ENCODE peak calls at places on chromosomes 5 and 9, in four cellular contexts. One of them, this sample, is unnamed.
A peak's percentile ranks its signal among the peaks of the same experiment; 100 is the strongest.

GRCh38 chr9:92968081-92968480 is 20.8 kb downstream of the FGD3 start:
- DNase-seq in WTC11: no peak
- DNase-seq in astrocyte: no peak
- DNase-seq in chondrocyte: no peak
- DNase-seq in this sample: no peak

GRCh38 chr9:106956971-106957370 is 94.0 kb downstream of the ZNF462 start:
- DNase-seq in WTC11: no peak
- DNase-seq in astrocyte: peak; percentile 88
- DNase-seq in chondrocyte: no peak
- DNase-seq in this sample: no peak

GRCh38 chr9:35771079-35771441 is 17.0 kb upstream of the MSMP start:
- DNase-seq in WTC11: no peak
- DNase-seq in astrocyte: no peak
- DNase-seq in chondrocyte: no peak
- DNase-seq in this sample: no peak

GRCh38 chr9:137095664-137096517 is 9.1 kb downstream of the MAN1B1 start:
- DNase-seq in WTC11: no peak
- DNase-seq in astrocyte: no peak
- DNase-seq in chondrocyte: no peak
- DNase-seq in this sample: no peak

GRCh38 chr5:155926011-155926410 is 401.0 kb upstream of the SGCD start:
- DNase-seq in chondrocyte: no peak
- DNase-seq in astrocyte: peak; percentile 84
- DNase-seq in WTC11: no peak
- DNase-seq in this sample: no peak

GRCh38 chr5:58666141-58666540 is 83.3 kb downstream of the RAB3C start:
- DNase-seq in chondrocyte: no peak
- DNase-seq in WTC11: no peak
- DNase-seq in astrocyte: no peak
- DNase-seq in this sample: no peak

GRCh38 chr9:13942695-13943094 is 371.2 kb downstream of the NFIB start:
- DNase-seq in WTC11: no peak
- DNase-seq in astrocyte: peak; percentile 100
- DNase-seq in chondrocyte: no peak
- DNase-seq in this sample: no peak

GRCh38 chr5:95352686-95353085 is 38.5 kb upstream of the FAM81B start:
- DNase-seq in WTC11: no peak
- DNase-seq in chondrocyte: no peak
- DNase-seq in astrocyte: no peak
- DNase-seq in this sample: no peak

GRCh38 chr9:121895836-121896544 is 197.1 kb downstream of the TTLL11 start:
- DNase-seq in astrocyte: peak; percentile 83
- DNase-seq in chondrocyte: no peak
- DNase-seq in WTC11: no peak
- DNase-seq in this sample: no peak

GRCh38 chr5:170941788-170942187 is 80.0 kb downstream of the RANBP17 start:
- DNase-seq in WTC11: peak; percentile 27
- DNase-seq in chondrocyte: no peak
- DNase-seq in astrocyte: no peak
- DNase-seq in this sample: no peak

GRCh38 chr9:109232449-109232848 is 65.4 kb upstream of the FRRS1L start:
- DNase-seq in WTC11: no peak
- DNase-seq in chondrocyte: no peak
- DNase-seq in astrocyte: peak; percentile 88
- DNase-seq in this sample: no peak

GRCh38 chr5:138632900-138633489 is 57.8 kb upstream of the HSPA9 start:
- DNase-seq in astrocyte: peak; percentile 62
- DNase-seq in chondrocyte: peak; percentile 32
- DNase-seq in WTC11: peak; percentile 83
- DNase-seq in this sample: peak; percentile 72

GRCh38 chr5:107184066-107184465 is 486.7 kb downstream of the EFNA5 start:
- DNase-seq in chondrocyte: no peak
- DNase-seq in WTC11: no peak
- DNase-seq in astrocyte: no peak
- DNase-seq in this sample: no peak

GRCh38 chr9:110809038-110809595 is 140.5 kb downstream of the MUSK start:
- DNase-seq in WTC11: no peak
- DNase-seq in chondrocyte: no peak
- DNase-seq in astrocyte: no peak
- DNase-seq in this sample: no peak

GRCh38 chr5:53490747-53491146 is 10.3 kb downstream of the FST start:
- DNase-seq in chondrocyte: no peak
- DNase-seq in WTC11: no peak
- DNase-seq in astrocyte: peak; percentile 93
- DNase-seq in this sample: no peak

GRCh38 chr5:175253597-175253996 is 190.4 kb downstream of the DRD1 start:
- DNase-seq in astrocyte: peak; percentile 10
- DNase-seq in WTC11: no peak
- DNase-seq in chondrocyte: no peak
- DNase-seq in this sample: no peak

GRCh38 chr9:87498046-87498815 is 564 bp downstream of the DAPK1 start:
- DNase-seq in chondrocyte: no peak
- DNase-seq in WTC11: peak; percentile 69
- DNase-seq in astrocyte: peak; percentile 34
- DNase-seq in this sample: peak; percentile 74

GRCh38 chr5:31853398-31854135 is 214.6 kb downstream of the PDZD2 start:
- DNase-seq in astrocyte: no peak
- DNase-seq in chondrocyte: no peak
- DNase-seq in WTC11: no peak
- DNase-seq in this sample: no peak

GRCh38 chr9:5577225-5577624 is 51.7 kb upstream of the RIC1 start:
- DNase-seq in chondrocyte: no peak
- DNase-seq in astrocyte: no peak
- DNase-seq in WTC11: no peak
- DNase-seq in this sample: no peak

GRCh38 chr9:36924071-36924470 is 110.0 kb downstream of the PAX5 start:
- DNase-seq in astrocyte: peak; percentile 91
- DNase-seq in chondrocyte: no peak
- DNase-seq in WTC11: no peak
- DNase-seq in this sample: no peak

GRCh38 chr5:34522599-34523381 is 133.3 kb upstream of the RAI14 start:
- DNase-seq in astrocyte: peak; percentile 82
- DNase-seq in WTC11: peak; percentile 80
- DNase-seq in chondrocyte: no peak
- DNase-seq in this sample: peak; percentile 64

GRCh38 chr5:148384389-148384756 is 615 bp downstream of the FBXO38 start:
- DNase-seq in WTC11: no peak
- DNase-seq in chondrocyte: no peak
- DNase-seq in astrocyte: no peak
- DNase-seq in this sample: no peak

GRCh38 chr9:109469646-109470358 is 28.3 kb downstream of the PTPN3 start:
- DNase-seq in astrocyte: peak; percentile 66
- DNase-seq in chondrocyte: no peak
- DNase-seq in WTC11: peak; percentile 75
- DNase-seq in this sample: peak; percentile 72

GRCh38 chr5:139561655-139562451 is 714 bp downstream of the UBE2D2 start:
- DNase-seq in WTC11: peak; percentile 56
- DNase-seq in chondrocyte: peak; percentile 81
- DNase-seq in astrocyte: peak; percentile 25
- DNase-seq in this sample: peak; percentile 49

GRCh38 chr5:125612356-125613149 is 810.7 kb upstream of the GRAMD2B start:
- DNase-seq in chondrocyte: no peak
- DNase-seq in WTC11: no peak
- DNase-seq in astrocyte: no peak
- DNase-seq in this sample: no peak

GRCh38 chr9:27442464-27442863 is 81.6 kb upstream of the IFNK start:
- DNase-seq in WTC11: no peak
- DNase-seq in astrocyte: no peak
- DNase-seq in chondrocyte: no peak
- DNase-seq in this sample: no peak

GRCh38 chr9:86589273-86589672 is 235.1 kb upstream of the TUT7 start:
- DNase-seq in astrocyte: no peak
- DNase-seq in WTC11: peak; percentile 72
- DNase-seq in chondrocyte: no peak
- DNase-seq in this sample: peak; percentile 17

GRCh38 chr9:89048611-89049010 is 57.3 kb downstream of the S1PR3 start:
- DNase-seq in chondrocyte: no peak
- DNase-seq in astrocyte: no peak
- DNase-seq in WTC11: peak; percentile 36
- DNase-seq in this sample: no peak

GRCh38 chr5:173829826-173830225 is 58.3 kb upstream of the CPEB4 start:
- DNase-seq in astrocyte: peak; percentile 48
- DNase-seq in WTC11: no peak
- DNase-seq in chondrocyte: no peak
- DNase-seq in this sample: no peak

GRCh38 chr9:98375138-98375726 is 119.8 kb upstream of the TBC1D2 start:
- DNase-seq in astrocyte: peak; percentile 81
- DNase-seq in WTC11: no peak
- DNase-seq in chondrocyte: no peak
- DNase-seq in this sample: no peak

GRCh38 chr5:180070726-180071417 is 687 bp downstream of the RNF130 start:
- DNase-seq in astrocyte: peak; percentile 55
- DNase-seq in WTC11: no peak
- DNase-seq in chondrocyte: no peak
- DNase-seq in this sample: peak; percentile 59

GRCh38 chr9:95438958-95439357 is 77.8 kb downstream of the PTCH1 start:
- DNase-seq in WTC11: no peak
- DNase-seq in astrocyte: no peak
- DNase-seq in chondrocyte: no peak
- DNase-seq in this sample: no peak

GRCh38 chr5:54725391-54726280 is 208.1 kb downstream of the SNX18 start:
- DNase-seq in WTC11: no peak
- DNase-seq in chondrocyte: no peak
- DNase-seq in astrocyte: peak; percentile 61
- DNase-seq in this sample: no peak

GRCh38 chr5:112419050-112419595 is at the start of gene EPB41L4A:
- DNase-seq in chondrocyte: no peak
- DNase-seq in WTC11: peak; percentile 61
- DNase-seq in astrocyte: no peak
- DNase-seq in this sample: peak; percentile 76

DNA sequence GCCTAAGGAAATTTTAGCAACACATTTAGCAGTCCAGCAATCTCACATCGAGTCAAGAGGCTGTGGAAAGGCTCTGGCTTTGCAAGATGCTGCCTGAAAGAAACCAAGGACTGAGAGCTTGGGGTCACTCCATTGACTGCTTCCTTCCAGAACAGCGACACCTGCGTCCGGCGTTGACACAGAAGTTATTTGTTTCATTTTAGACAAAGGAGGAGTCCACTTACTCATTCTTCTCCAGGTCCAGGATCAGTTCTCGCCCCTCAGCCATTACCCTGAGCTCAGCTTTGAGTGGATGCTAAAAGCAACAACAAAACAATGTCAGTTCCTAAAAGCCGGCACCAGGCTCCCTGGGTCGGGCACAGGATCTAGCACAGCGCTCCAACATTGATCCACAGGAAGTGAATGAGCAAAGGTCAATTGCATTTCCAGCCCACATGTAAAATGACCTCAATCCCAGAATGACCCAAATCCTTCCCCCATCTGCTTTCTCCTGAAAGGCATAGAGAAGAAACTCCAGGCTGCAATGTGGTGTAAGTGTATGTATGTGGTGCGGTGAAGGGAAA is 11.3 kb downstream of the ADAM19 start:
- DNase-seq in chondrocyte: no peak
- DNase-seq in astrocyte: no peak
- DNase-seq in WTC11: no peak
- DNase-seq in this sample: no peak
- TF ChIP-seq CTCF in chondrocyte: peak; percentile 58
- TF ChIP-seq CTCF in astrocyte: peak; percentile 17
- TF ChIP-seq CTCF in WTC11: no peak
- TF ChIP-seq CTCF in this sample: no peak

GRCh38 chr9:133375116-133375723 is 640 bp downstream of the SURF4 start:
- DNase-seq in WTC11: peak; percentile 35
- DNase-seq in chondrocyte: no peak
- DNase-seq in astrocyte: peak; percentile 17
- DNase-seq in this sample: peak; percentile 36
- TF ChIP-seq CTCF in WTC11: no peak
- TF ChIP-seq CTCF in chondrocyte: peak; percentile 65
- TF ChIP-seq CTCF in astrocyte: no peak
- TF ChIP-seq CTCF in this sample: no peak

GRCh38 chr5:74127377-74128338 is 501.7 kb downstream of the ARHGEF28 start:
- DNase-seq in chondrocyte: no peak
- DNase-seq in astrocyte: peak; percentile 8
- DNase-seq in WTC11: no peak
- DNase-seq in this sample: peak; percentile 69
- TF ChIP-seq CTCF in chondrocyte: peak; percentile 51
- TF ChIP-seq CTCF in astrocyte: peak; percentile 40
- TF ChIP-seq CTCF in WTC11: no peak
- TF ChIP-seq CTCF in this sample: no peak

GRCh38 chr5:57259704-57260103 is 85.8 kb downstream of the GPBP1 start:
- DNase-seq in chondrocyte: no peak
- DNase-seq in astrocyte: no peak
- DNase-seq in WTC11: no peak
- DNase-seq in this sample: no peak
- TF ChIP-seq CTCF in chondrocyte: no peak
- TF ChIP-seq CTCF in astrocyte: no peak
- TF ChIP-seq CTCF in WTC11: no peak
- TF ChIP-seq CTCF in this sample: no peak

DNA sequence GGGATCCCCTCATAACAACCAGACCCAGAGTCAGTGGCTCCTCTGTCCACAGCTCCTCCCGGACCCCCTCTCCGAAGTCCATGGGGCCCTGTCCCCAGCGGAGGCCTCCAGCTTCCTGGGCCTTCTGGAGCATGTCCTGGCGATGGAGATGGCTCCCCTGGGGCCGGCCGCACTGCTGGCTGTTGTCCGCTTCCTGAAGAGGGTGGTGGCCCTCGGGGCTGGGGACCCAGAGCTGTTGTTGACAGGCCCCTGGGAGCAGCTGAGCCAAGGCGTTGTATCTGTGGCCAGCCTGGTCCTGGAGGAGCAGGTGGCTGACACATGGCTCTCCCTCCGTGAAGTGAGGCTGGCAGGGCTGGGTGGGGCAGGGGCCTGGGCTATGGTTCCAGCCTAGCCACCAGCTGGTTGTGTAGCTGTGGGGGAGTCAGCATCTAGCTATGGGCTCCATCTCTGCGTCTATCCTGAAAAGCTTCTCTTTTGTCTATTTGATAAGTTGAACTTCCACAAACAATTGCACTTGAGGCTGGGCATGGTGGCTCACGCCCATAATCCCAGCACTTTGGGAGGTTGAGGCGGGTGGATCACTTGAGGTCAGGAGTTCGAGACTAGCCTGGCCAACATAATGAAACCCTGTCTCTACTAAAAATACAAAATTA is 4.7 kb downstream of the ADGRD2 start:
- DNase-seq in chondrocyte: peak; percentile 85
- DNase-seq in astrocyte: no peak
- DNase-seq in WTC11: no peak
- DNase-seq in this sample: no peak
- TF ChIP-seq CTCF in chondrocyte: no peak
- TF ChIP-seq CTCF in astrocyte: no peak
- TF ChIP-seq CTCF in WTC11: no peak
- TF ChIP-seq CTCF in this sample: no peak

GRCh38 chr9:126705767-126706697 is 92.3 kb downstream of the LMX1B start:
- DNase-seq in astrocyte: no peak
- DNase-seq in chondrocyte: no peak
- DNase-seq in WTC11: peak; percentile 91
- DNase-seq in this sample: peak; percentile 75
- TF ChIP-seq CTCF in astrocyte: peak; percentile 11
- TF ChIP-seq CTCF in chondrocyte: peak; percentile 78
- TF ChIP-seq CTCF in WTC11: peak; percentile 69
- TF ChIP-seq CTCF in this sample: peak; percentile 68

GRCh38 chr5:15772131-15772530 is 272.2 kb downstream of the FBXL7 start:
- DNase-seq in astrocyte: no peak
- DNase-seq in chondrocyte: no peak
- DNase-seq in WTC11: no peak
- DNase-seq in this sample: no peak

GRCh38 chr5:15763754-15764153 is 263.8 kb downstream of the FBXL7 start:
- DNase-seq in astrocyte: no peak
- DNase-seq in chondrocyte: no peak
- DNase-seq in WTC11: no peak
- DNase-seq in this sample: no peak

GRCh38 chr5:15774632-15775031 is 274.7 kb downstream of the FBXL7 start:
- DNase-seq in chondrocyte: no peak
- DNase-seq in WTC11: no peak
- DNase-seq in astrocyte: no peak
- DNase-seq in this sample: no peak

GRCh38 chr5:15768936-15769335 is 269.0 kb downstream of the FBXL7 start:
- DNase-seq in astrocyte: no peak
- DNase-seq in chondrocyte: no peak
- DNase-seq in WTC11: no peak
- DNase-seq in this sample: no peak
- TF ChIP-seq CTCF in astrocyte: no peak
- TF ChIP-seq CTCF in chondrocyte: no peak
- TF ChIP-seq CTCF in WTC11: no peak
- TF ChIP-seq CTCF in this sample: no peak

This sample was measured in endothelial cell.